ENCODE peak calls at places on chromosomes 1 and 21, in eight cellular contexts. L is HCT116; T is HepG2; J is activated naive CD4-positive, alpha-beta T cell treated with anti-CD3 and anti-CD28 coated beads, Interleukin-2, amount 50 U/mL, for 72 hours; W is activated naive CD8-positive, alpha-beta T cell treated with anti-CD3 and anti-CD28 coated beads, Interleukin-2, amount 50 U/mL, for 24 hours; P is A549; F is left cardiac atrium; O is SK-N-SH treated with all-trans-retinoic acid at 6 μM for 48 hours. U is an unnamed sample.

GRCh38 chr21:16248705-16249104 is 518.9 kb downstream of the USP25 start:
- ATAC-seq in L (no peak), T (no peak), J (no peak), W (no peak), P (no peak), F (no peak), O (no peak), U (no peak)

GRCh38 chr21:34023691-34024381 is 49.5 kb upstream of the MRPS6 start:
- ATAC-seq in L (no peak), T (no peak), J (no peak), W (no peak), P (no peak), F (no peak), O (no peak), U (no peak)

GRCh38 chr1:101100674-101101073 is 75.1 kb upstream of the DPH5 start:
- ATAC-seq in L (no peak), T (no peak), J (no peak), W (no peak), P (no peak), F (no peak), O (no peak), U (no peak)

GRCh38 chr21:16193758-16194606 is 464.2 kb downstream of the USP25 start:
- ATAC-seq in L (no peak), T (peak; percentile 87), J (no peak), W (no peak), P (peak; percentile 95), F (peak; percentile 83), O (no peak), U (peak; percentile 64)

GRCh38 chr1:64319985-64320384 is 116.6 kb downstream of the UBE2U start:
- ATAC-seq in L (no peak), T (no peak), J (no peak), W (no peak), P (no peak), F (no peak), O (no peak), U (no peak)

GRCh38 chr1:15749399-15750291 is 7.3 kb downstream of the TMEM82 start:
- ATAC-seq in L (no peak), T (peak; percentile 66), J (no peak), W (no peak), P (no peak), F (peak; percentile 73), O (peak; percentile 45), U (peak; percentile 22)

GRCh38 chr1:64171797-64172281 is 31.6 kb upstream of the UBE2U start:
- ATAC-seq in L (peak; percentile 67), T (no peak), J (peak; percentile 93), W (peak; percentile 91), P (peak; percentile 50), F (no peak), O (peak; percentile 59), U (peak; percentile 84)

GRCh38 chr21:45340515-45340914 is 52.8 kb upstream of the POFUT2 start:
- ATAC-seq in L (no peak), T (no peak), J (no peak), W (no peak), P (no peak), F (no peak), O (no peak), U (no peak)

GRCh38 chr1:223227031-223227430 is 84.0 kb upstream of the TLR5 start:
- ATAC-seq in L (no peak), T (no peak), J (no peak), W (no peak), P (no peak), F (no peak), O (no peak), U (no peak)

GRCh38 chr1:30525980-30526651 is 197.3 kb downstream of the MATN1 start:
- ATAC-seq in L (peak; percentile 90), T (peak; percentile 42), J (no peak), W (no peak), P (peak; percentile 68), F (no peak), O (no peak), U (peak; percentile 20)

GRCh38 chr1:185016880-185017279 is 28.5 kb upstream of the RNF2 start:
- ATAC-seq in L (peak; percentile 52), T (no peak), J (no peak), W (no peak), P (no peak), F (no peak), O (peak; percentile 53), U (no peak)

GRCh38 chr1:47777322-47777721 is 219.9 kb downstream of the TRABD2B start:
- ATAC-seq in L (no peak), T (no peak), J (no peak), W (no peak), P (no peak), F (no peak), O (no peak), U (no peak)

GRCh38 chr1:230002164-230002803 is 64.8 kb upstream of the GALNT2 start:
- ATAC-seq in L (no peak), T (no peak), J (no peak), W (no peak), P (no peak), F (peak; percentile 64), O (no peak), U (no peak)

GRCh38 chr1:8889103-8889846 is 10.8 kb upstream of the ENO1 start:
- ATAC-seq in L (peak; percentile 44), T (peak; percentile 63), J (no peak), W (no peak), P (peak; percentile 67), F (peak; percentile 25), O (peak; percentile 53), U (peak; percentile 16)

GRCh38 chr1:2270260-2271100 is 42.4 kb downstream of the SKI start:
- ATAC-seq in L (no peak), T (peak; percentile 71), J (no peak), W (no peak), P (no peak), F (peak; percentile 6), O (peak; percentile 35), U (no peak)

GRCh38 chr1:193408782-193409293 is 222.4 kb upstream of the B3GALT2 start:
- ATAC-seq in L (no peak), T (no peak), J (no peak), W (no peak), P (peak; percentile 65), F (peak; percentile 83), O (peak; percentile 97), U (no peak)

GRCh38 chr1:47577310-47578025 is 139.6 kb downstream of the FOXD2 start:
- ATAC-seq in L (peak; percentile 24), T (no peak), J (no peak), W (no peak), P (no peak), F (no peak), O (no peak), U (no peak)

GRCh38 chr1:235683653-235684052 is 34.1 kb upstream of the GNG4 start:
- ATAC-seq in L (no peak), T (no peak), J (no peak), W (no peak), P (no peak), F (no peak), O (no peak), U (no peak)

GRCh38 chr1:116754203-116754977 is at the start of gene CD2:
- ATAC-seq in L (no peak), T (no peak), J (peak; percentile 81), W (peak; percentile 85), P (no peak), F (no peak), O (no peak), U (no peak)

GRCh38 chr1:11298390-11299224 is 25.6 kb downstream of the UBIAD1 start:
- ATAC-seq in L (no peak), T (no peak), J (peak; percentile 36), W (no peak), P (no peak), F (no peak), O (peak; percentile 19), U (no peak)

GRCh38 chr1:65493792-65494191 is 73.3 kb downstream of the LEPR start:
- ATAC-seq in L (no peak), T (no peak), J (no peak), W (no peak), P (no peak), F (no peak), O (no peak), U (no peak)

GRCh38 chr1:47491341-47491753 is 53.5 kb downstream of the FOXD2 start:
- ATAC-seq in L (no peak), T (peak; percentile 64), J (no peak), W (no peak), P (no peak), F (peak; percentile 71), O (no peak), U (no peak)

GRCh38 chr21:32386195-32386870 is 6.5 kb downstream of the URB1 start:
- ATAC-seq in L (no peak), T (no peak), J (peak; percentile 49), W (peak; percentile 37), P (no peak), F (peak; percentile 91), O (peak; percentile 18), U (peak; percentile 79)

GRCh38 chr1:21251773-21252471 is 38.3 kb downstream of the ECE1 start:
- ATAC-seq in L (peak; percentile 50), T (peak; percentile 85), J (peak; percentile 71), W (peak; percentile 93), P (peak; percentile 72), F (no peak), O (peak; percentile 84), U (peak; percentile 82)